ENCODE peak calls at places on chromosome 6, in six cellular contexts. D is pancreas, M is IMR-90, S is heart right ventricle, L is upper lobe of left lung, N is astrocyte. E is an unnamed sample.

GRCh38 chr6:31202259-31203166 is 32.0 kb upstream of the POU5F1 start:
- DNase-seq in D (no peak), M (no peak), S (no peak), L (no peak), N (no peak), E (no peak)

GRCh38 chr6:6320901-6321300 is 439 bp upstream of the F13A1 start:
- DNase-seq in D (no peak), M (no peak), S (no peak), L (no peak), N (no peak), E (no peak)

GRCh38 chr6:4085329-4085695 is 6.4 kb upstream of the FAM217A start:
- DNase-seq in D (no peak), M (peak; percentile 72), S (no peak), L (no peak), N (peak; percentile 37), E (no peak)

GRCh38 chr6:34095136-34095505 is 50.8 kb downstream of the GRM4 start:
- DNase-seq in D (no peak), M (no peak), S (no peak), L (no peak), N (no peak), E (no peak)

GRCh38 chr6:149114167-149114566 is 203.3 kb upstream of the TAB2 start:
- DNase-seq in D (no peak), M (no peak), S (peak; percentile 57), L (no peak), N (no peak), E (no peak)

GRCh38 chr6:75488026-75488425 is 5.6 kb downstream of the FILIP1 start:
- DNase-seq in D (no peak), M (peak; percentile 84), S (no peak), L (peak; percentile 37), N (no peak), E (no peak)

GRCh38 chr6:151005126-151005525 is 139.6 kb downstream of the MTHFD1L start:
- DNase-seq in D (no peak), M (no peak), S (no peak), L (no peak), N (no peak), E (no peak)

GRCh38 chr6:111872521-111873177 is 603 bp downstream of the FYN start:
- DNase-seq in D (peak; percentile 64), M (peak; percentile 30), S (peak; percentile 51), L (peak; percentile 23), N (no peak), E (no peak)

GRCh38 chr6:46903175-46903574 is 18.6 kb downstream of the ADGRF5 start:
- DNase-seq in D (no peak), M (no peak), S (peak; percentile 26), L (peak; percentile 38), N (no peak), E (no peak)

GRCh38 chr6:25488156-25488555 is 163.9 kb upstream of the SCGN start:
- DNase-seq in D (no peak), M (no peak), S (no peak), L (no peak), N (no peak), E (no peak)

GRCh38 chr6:170174771-170175643 is 115.9 kb downstream of the DLL1 start:
- DNase-seq in D (peak; percentile 57), M (no peak), S (no peak), L (peak; percentile 18), N (no peak), E (no peak)

GRCh38 chr6:33199687-33200233 is 705 bp downstream of the RXRB start:
- DNase-seq in D (no peak), M (peak; percentile 35), S (peak; percentile 78), L (peak; percentile 81), N (peak; percentile 36), E (peak; percentile 68)

GRCh38 chr6:51004380-51004779 is 185.7 kb downstream of the TFAP2B start:
- DNase-seq in D (no peak), M (no peak), S (no peak), L (no peak), N (no peak), E (no peak)

GRCh38 chr6:100893743-100894142 is 12.6 kb upstream of the ASCC3 start:
- DNase-seq in D (no peak), M (no peak), S (no peak), L (no peak), N (no peak), E (no peak)

GRCh38 chr6:23692184-23692583 is 433.8 kb upstream of the NRSN1 start:
- DNase-seq in D (no peak), M (no peak), S (no peak), L (no peak), N (no peak), E (no peak)

GRCh38 chr6:88614306-88614877 is 349.0 kb downstream of the RNGTT start:
- DNase-seq in D (no peak), M (no peak), S (no peak), L (no peak), N (no peak), E (no peak)

GRCh38 chr6:134739299-134740090 is 210.4 kb downstream of the ALDH8A1 start:
- DNase-seq in D (no peak), M (peak; percentile 39), S (no peak), L (no peak), N (peak; percentile 70), E (no peak)

GRCh38 chr6:119110601-119111548 is 32.4 kb upstream of the FAM184A start:
- DNase-seq in D (no peak), M (peak; percentile 56), S (no peak), L (peak; percentile 35), N (peak; percentile 74), E (no peak)

GRCh38 chr6:140540743-140541142 is 1166.3 kb upstream of the CITED2 start:
- DNase-seq in D (no peak), M (no peak), S (no peak), L (no peak), N (no peak), E (no peak)

GRCh38 chr6:140537211-140537610 is 1162.8 kb upstream of the CITED2 start:
- DNase-seq in D (no peak), M (peak; percentile 7), S (no peak), L (no peak), N (peak; percentile 62), E (no peak)

GRCh38 chr6:140537834-140538680 is 1163.6 kb upstream of the CITED2 start:
- DNase-seq in D (no peak), M (peak; percentile 98), S (no peak), L (peak; percentile 24), N (peak; percentile 99), E (peak; percentile 62)

GRCh38 chr6:140541288-140541687 is 1166.8 kb upstream of the CITED2 start:
- DNase-seq in D (no peak), M (no peak), S (no peak), L (no peak), N (peak; percentile 40), E (no peak)

GRCh38 chr6:140538926-140539325 is 1164.5 kb upstream of the CITED2 start:
- DNase-seq in D (no peak), M (peak; percentile 19), S (no peak), L (no peak), N (peak; percentile 36), E (no peak)
- TF ChIP-seq CTCF in D (no peak), M (peak; percentile 5), S (peak; percentile 3), L (no peak), N (peak; percentile 16), E (peak; percentile 18)

GRCh38 chr6:2977290-2977689 is 5.9 kb upstream of the SERPINB6 start:
- DNase-seq in D (no peak), M (no peak), S (no peak), L (no peak), N (no peak), E (no peak)
- H3K4me1 ChIP-seq in D (no peaks in the 10 kb centered on the region), M (peaks cover 16% of the 10 kb centered on the region), S (peaks cover 36% of the 10 kb centered on the region), L (peaks cover 31% of the 10 kb centered on the region), N (peaks cover 24% of the 10 kb centered on the region), E (no peaks in the 10 kb centered on the region)

GRCh38 chr6:157139054-157139708 is 184.1 kb downstream of the TMEM242 start:
- DNase-seq in D (no peak), M (no peak), S (no peak), L (no peak), N (no peak), E (no peak)
- TF ChIP-seq CTCF in D (no peak), M (no peak), S (peak; percentile 36), L (no peak), N (no peak), E (no peak)

GRCh38 chr6:124993327-124993726 is 31.1 kb downstream of the RNF217 start:
- DNase-seq in D (no peak), M (no peak), S (no peak), L (no peak), N (no peak), E (no peak)
- H3K4me1 ChIP-seq in D (no peaks in the 10 kb centered on the region), M (peaks cover 9% of the 10 kb centered on the region), S (no peaks in the 10 kb centered on the region), L (peaks cover 13% of the 10 kb centered on the region), N (no peaks in the 10 kb centered on the region), E (no peaks in the 10 kb centered on the region)

GRCh38 chr6:71414486-71414885 is 125.9 kb downstream of the OGFRL1 start:
- DNase-seq in D (no peak), M (no peak), S (no peak), L (no peak), N (no peak), E (no peak)
- TF ChIP-seq CTCF in D (no peak), M (no peak), S (no peak), L (no peak), N (no peak), E (no peak)

GRCh38 chr6:142433419-142433818 is 131.6 kb downstream of the ADGRG6 start:
- DNase-seq in D (no peak), M (no peak), S (no peak), L (no peak), N (no peak), E (no peak)
- H3K4me1 ChIP-seq in D (no peaks in the 10 kb centered on the region), M (no peaks in the 10 kb centered on the region), S (no peaks in the 10 kb centered on the region), L (no peaks in the 10 kb centered on the region), N (no peaks in the 10 kb centered on the region), E (no peaks in the 10 kb centered on the region)

DNA sequence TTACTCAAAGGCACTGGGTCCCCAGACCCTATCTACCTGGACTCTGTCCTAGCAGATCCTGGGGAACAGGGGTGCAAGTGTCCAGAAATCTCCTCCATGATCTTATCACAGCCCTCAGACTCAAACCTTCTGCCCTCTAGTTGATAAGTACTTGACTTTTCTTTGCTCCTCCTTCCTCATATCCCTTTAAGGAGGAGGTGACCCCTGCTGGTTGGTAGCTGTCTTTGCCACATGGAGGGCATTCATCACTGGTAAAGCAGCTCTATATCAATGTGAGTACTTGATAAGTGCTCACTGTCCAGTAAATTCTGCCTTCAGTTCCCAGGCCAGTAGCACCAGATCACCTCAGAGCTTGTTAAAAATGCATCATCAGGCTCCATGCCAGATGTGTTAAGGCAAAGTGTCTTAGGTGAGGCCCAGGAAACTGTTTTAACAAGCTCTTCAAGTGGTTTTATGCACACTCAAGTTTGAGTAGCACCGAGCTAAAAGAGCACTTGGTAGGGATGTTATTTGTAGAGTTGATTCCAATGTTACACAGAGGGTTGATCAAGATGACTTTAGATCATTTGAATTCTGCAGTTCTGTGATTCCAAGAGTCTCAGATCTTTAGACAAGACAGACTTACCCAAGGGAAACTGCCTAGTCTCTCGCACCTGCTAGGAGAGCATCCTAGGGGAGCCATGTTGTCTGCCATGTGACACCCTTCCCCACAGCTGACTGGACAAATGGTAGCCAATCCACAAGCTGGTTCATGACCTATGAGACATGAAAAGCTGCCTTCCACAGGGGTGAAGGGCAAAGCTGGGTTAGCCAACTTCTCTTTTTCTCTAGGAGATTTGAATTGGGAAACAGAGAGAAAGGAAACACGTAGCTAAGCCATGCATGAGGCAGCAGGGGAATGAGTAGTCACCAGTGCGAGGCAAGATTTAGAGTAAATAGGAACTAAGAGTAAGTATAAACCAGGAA is 18.6 kb downstream of the TREML2 start:
- DNase-seq in D (no peak), M (peak; percentile 55), S (no peak), L (peak; percentile 68), N (peak; percentile 18), E (peak; percentile 61)
- TF ChIP-seq CTCF in D (peak; percentile 23), M (peak; percentile 58), S (peak; percentile 43), L (peak; percentile 33), N (peak; percentile 62), E (peak; percentile 42)

E was measured in right atrium auricular region.